ENCODE peak calls at places on chromosomes 6 and 20, in seven cellular contexts. W, L, V, T, G, Z and I are unnamed samples.

GRCh38 chr6:26183581-26184408 is 96.6 kb downstream of the HFE start:
- DNase-seq in W (peak; percentile 71), L (peak; percentile 87), V (no peak), T (peak; percentile 84), G (peak; percentile 69), Z (peak; percentile 79), I (peak; percentile 31)

GRCh38 chr20:53533500-53533899 is 60.1 kb downstream of the ZNF217 start:
- DNase-seq in W (no peak), L (no peak), V (no peak), T (no peak), G (no peak), Z (no peak), I (no peak)

GRCh38 chr20:33566781-33567603 is 77.1 kb downstream of the CBFA2T2 start:
- DNase-seq in W (no peak), L (no peak), V (no peak), T (no peak), G (no peak), Z (no peak), I (no peak)

GRCh38 chr6:4794140-4794707 is 18.0 kb downstream of the CDYL start:
- DNase-seq in W (no peak), L (no peak), V (no peak), T (no peak), G (no peak), Z (no peak), I (no peak)

GRCh38 chr20:44728835-44729342 is 13.7 kb downstream of the CCN5 start:
- DNase-seq in W (no peak), L (peak; percentile 25), V (no peak), T (peak; percentile 6), G (no peak), Z (peak; percentile 63), I (no peak)

GRCh38 chr20:62688855-62689460 is 19.7 kb upstream of the NTSR1 start:
- DNase-seq in W (no peak), L (no peak), V (peak; percentile 21), T (no peak), G (no peak), Z (no peak), I (no peak)

GRCh38 chr6:158796353-158796752 is 22.8 kb downstream of the EZR start:
- DNase-seq in W (no peak), L (no peak), V (no peak), T (no peak), G (no peak), Z (no peak), I (no peak)

GRCh38 chr20:41142914-41143313 is 5.6 kb downstream of the PLCG1 start:
- DNase-seq in W (peak; percentile 43), L (no peak), V (peak; percentile 61), T (peak; percentile 23), G (no peak), Z (peak; percentile 72), I (no peak)